ENCODE peak calls at places on chromosomes 4 and X, in nine cellular contexts. J is neural progenitor cell, U is mesenchymal stem cell, Z is H9, R is GM23338, B is hepatocyte, A is trophoblast cell, K is OCI-LY7, M is mammary epithelial cell. X is an unnamed sample.

GRCh38 chrX:8010105-8010504 is 82.9 kb upstream of the PNPLA4 start:
- DNase-seq in J (peak; percentile 13), U (no peak), Z (no peak), R (peak; percentile 44), B (no peak), A (no peak), K (no peak), M (no peak), X (no peak)

GRCh38 chr4:101651778-101652177 is 138.8 kb upstream of the BANK1 start:
- DNase-seq in J (no peak), U (no peak), Z (no peak), R (no peak), B (no peak), A (no peak), K (no peak), M (no peak), X (no peak)

GRCh38 chr4:6782147-6782845 is at the start of gene KIAA0232:
- DNase-seq in J (peak; percentile 98), U (peak; percentile 94), Z (peak; percentile 88), R (peak; percentile 95), B (peak; percentile 97), A (peak; percentile 84), K (peak; percentile 96), M (peak; percentile 88), X (peak; percentile 91)

GRCh38 chrX:53283567-53283966 is 2.2 kb upstream of the IQSEC2 start:
- DNase-seq in J (no peak), U (no peak), Z (no peak), R (no peak), B (no peak), A (no peak), K (no peak), M (no peak), X (no peak)

GRCh38 chr4:185700048-185700447 is 111.9 kb downstream of the SORBS2 start:
- DNase-seq in J (no peak), U (no peak), Z (no peak), R (no peak), B (no peak), A (no peak), K (no peak), M (peak; percentile 31), X (no peak)

GRCh38 chr4:101211146-101211553 is 136.2 kb downstream of the PPP3CA start:
- DNase-seq in J (no peak), U (peak; percentile 43), Z (no peak), R (peak; percentile 22), B (no peak), A (no peak), K (no peak), M (peak; percentile 73), X (no peak)

GRCh38 chr4:15493411-15493810 is 23.7 kb downstream of the CC2D2A start:
- DNase-seq in J (no peak), U (no peak), Z (no peak), R (no peak), B (no peak), A (no peak), K (no peak), M (no peak), X (no peak)

GRCh38 chrX:109797311-109797975 is 64.4 kb upstream of the ACSL4 start:
- DNase-seq in J (no peak), U (no peak), Z (no peak), R (no peak), B (no peak), A (no peak), K (no peak), M (peak; percentile 8), X (no peak)

GRCh38 chr4:122142687-122143086 is 9.4 kb upstream of the BLTP1 start:
- DNase-seq in J (no peak), U (no peak), Z (no peak), R (no peak), B (no peak), A (no peak), K (no peak), M (no peak), X (no peak)

GRCh38 chrX:41273638-41274037 is 60.3 kb upstream of the DDX3X start:
- DNase-seq in J (no peak), U (peak; percentile 22), Z (no peak), R (no peak), B (no peak), A (no peak), K (no peak), M (peak; percentile 43), X (no peak)

GRCh38 chr4:138967313-138967712 is 48.3 kb upstream of the NOCT start:
- DNase-seq in J (no peak), U (peak; percentile 49), Z (no peak), R (no peak), B (peak; percentile 41), A (no peak), K (no peak), M (no peak), X (no peak)

GRCh38 chr4:139872274-139872673 is 206.7 kb downstream of the MGST2 start:
- DNase-seq in J (no peak), U (peak; percentile 96), Z (no peak), R (no peak), B (peak; percentile 37), A (peak; percentile 4), K (no peak), M (peak; percentile 94), X (peak; percentile 83)

GRCh38 chr4:164109517-164109916 is 615.0 kb downstream of the TMA16 start:
- DNase-seq in J (no peak), U (no peak), Z (no peak), R (no peak), B (peak; percentile 6), A (no peak), K (no peak), M (no peak), X (peak; percentile 2)

GRCh38 chrX:126027229-126027628 is 138.9 kb downstream of the DCAF12L2 start:
- DNase-seq in J (no peak), U (no peak), Z (peak; percentile 29), R (no peak), B (no peak), A (no peak), K (no peak), M (no peak), X (no peak)

GRCh38 chr4:150818661-150819060 is 196.4 kb downstream of the LRBA start:
- DNase-seq in J (no peak), U (peak; percentile 67), Z (no peak), R (no peak), B (no peak), A (no peak), K (no peak), M (peak; percentile 5), X (no peak)

GRCh38 chr4:128393111-128393704 is 105.6 kb upstream of the PGRMC2 start:
- DNase-seq in J (no peak), U (peak; percentile 78), Z (no peak), R (no peak), B (no peak), A (no peak), K (no peak), M (no peak), X (no peak)

GRCh38 chr4:2321279-2322196 is 59.6 kb upstream of the MXD4 start:
- DNase-seq in J (no peak), U (no peak), Z (no peak), R (no peak), B (no peak), A (no peak), K (no peak), M (no peak), X (no peak)

GRCh38 chr4:2327579-2327978 is 65.7 kb upstream of the MXD4 start:
- DNase-seq in J (no peak), U (no peak), Z (no peak), R (no peak), B (no peak), A (no peak), K (no peak), M (no peak), X (no peak)

GRCh38 chr4:2322801-2323200 is 60.9 kb upstream of the MXD4 start:
- DNase-seq in J (no peak), U (no peak), Z (no peak), R (no peak), B (no peak), A (no peak), K (no peak), M (no peak), X (no peak)

GRCh38 chr4:2322227-2322626 is 60.3 kb upstream of the MXD4 start:
- DNase-seq in J (no peak), U (no peak), Z (no peak), R (no peak), B (no peak), A (no peak), K (no peak), M (no peak), X (no peak)

GRCh38 chr4:2324891-2325290 is 63.0 kb upstream of the MXD4 start:
- DNase-seq in J (no peak), U (no peak), Z (no peak), R (no peak), B (no peak), A (no peak), K (no peak), M (no peak), X (no peak)
- H2AFZ ChIP-seq in J (no peak overlapping the region), U (no peak overlapping the region), Z (no peak overlapping the region), R (no peak overlapping the region), B (no peak overlapping the region), A (no peak overlapping the region), K (no peak overlapping the region), M (no peak overlapping the region), X (no peak overlapping the region)

GRCh38 chr4:77203380-77204197 is 46.6 kb downstream of the CCNG2 start:
- DNase-seq in J (peak; percentile 93), U (peak; percentile 81), Z (peak; percentile 77), R (peak; percentile 95), B (peak; percentile 89), A (peak; percentile 79), K (peak; percentile 86), M (peak; percentile 75), X (peak; percentile 37)
- H2AFZ ChIP-seq in J (peak overlapping the region; percentile 85), U (no peak overlapping the region), Z (no peak overlapping the region), R (peak overlapping the region; percentile 52), B (no peak overlapping the region), A (no peak overlapping the region), K (peak overlapping the region; percentile 33), M (peak overlapping the region; percentile 43), X (no peak overlapping the region)

DNA sequence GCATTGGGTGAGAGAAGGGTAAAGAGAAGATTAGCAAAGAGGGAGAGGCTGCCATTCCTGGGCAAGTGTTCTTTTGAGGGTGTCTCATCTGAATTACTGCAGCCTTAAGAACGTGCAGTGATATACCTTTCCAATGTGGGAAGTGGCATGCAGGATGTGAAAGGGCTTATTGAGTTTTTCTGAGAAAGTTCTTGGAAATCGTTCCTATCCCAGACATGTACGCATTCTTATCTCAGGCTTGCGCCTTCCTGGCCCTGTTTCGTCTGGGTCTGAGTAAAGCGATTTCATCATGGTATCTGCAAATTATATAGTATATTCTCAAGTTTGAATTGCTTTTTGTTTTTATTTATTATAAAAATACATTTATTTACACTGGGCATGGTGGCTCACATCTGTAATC is 699.8 kb downstream of the TRAM1L1 start:
- DNase-seq in J (no peak), U (no peak), Z (no peak), R (no peak), B (no peak), A (no peak), K (no peak), M (no peak), X (no peak)
- H2AFZ ChIP-seq in J (no peak overlapping the region), U (no peak overlapping the region), Z (no peak overlapping the region), R (no peak overlapping the region), B (no peak overlapping the region), A (no peak overlapping the region), K (no peak overlapping the region), M (no peak overlapping the region), X (no peak overlapping the region)

DNA sequence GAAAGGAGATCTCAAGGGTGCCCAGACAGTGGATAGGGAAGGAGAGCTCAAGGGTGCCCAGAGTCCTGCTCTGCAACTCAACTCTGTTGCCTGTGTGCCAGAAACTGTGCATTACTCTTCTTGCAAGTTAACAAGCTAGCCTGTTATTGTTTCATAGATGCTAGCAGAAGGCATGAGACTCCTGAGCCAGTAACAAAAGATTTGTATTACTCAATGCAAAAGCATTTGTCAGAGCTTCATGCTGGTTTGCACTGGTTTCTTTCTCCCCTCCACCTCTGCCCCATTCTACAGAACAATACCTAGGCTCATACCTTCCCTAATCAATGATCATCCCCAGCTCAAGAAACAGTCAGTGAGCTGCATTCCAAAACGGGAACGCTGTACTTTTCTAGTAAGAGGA is 124.5 kb upstream of the NEIL3 start:
- DNase-seq in J (peak; percentile 15), U (no peak), Z (no peak), R (no peak), B (no peak), A (peak; percentile 0), K (no peak), M (peak; percentile 7), X (no peak)
- H2AFZ ChIP-seq in J (no peak overlapping the region), U (no peak overlapping the region), Z (no peak overlapping the region), R (peak overlapping the region; percentile 75), B (no peak overlapping the region), A (no peak overlapping the region), K (no peak overlapping the region), M (no peak overlapping the region), X (no peak overlapping the region)

X was measured in PC-9.